ENCODE peak calls at places on chromosomes 12 and 14, in seven cellular contexts. One of them, this sample, is unnamed.

GRCh38 chr12:75953312-75953906 is 78.2 kb downstream of the PHLDA1 start:
- DNase-seq in NCI-H2171 treated with DMSO at 0.1 percent for 48 hours: no peak
- DNase-seq in mesendoderm: no peak
- DNase-seq in pancreas: no peak
- DNase-seq in amniotic epithelial cell: peak; percentile 47
- DNase-seq in sigmoid colon: no peak
- DNase-seq in hepatic stellate cell: no peak
- DNase-seq in this sample: no peak

GRCh38 chr12:6953417-6954315 is 2.5 kb downstream of the PTPN6 start:
- DNase-seq in sigmoid colon: peak; percentile 79
- DNase-seq in pancreas: no peak
- DNase-seq in NCI-H2171 treated with DMSO at 0.1 percent for 48 hours: no peak
- DNase-seq in mesendoderm: no peak
- DNase-seq in amniotic epithelial cell: no peak
- DNase-seq in hepatic stellate cell: no peak
- DNase-seq in this sample: no peak

GRCh38 chr12:99138397-99138796 is 493.3 kb downstream of the APAF1 start:
- DNase-seq in sigmoid colon: no peak
- DNase-seq in amniotic epithelial cell: no peak
- DNase-seq in NCI-H2171 treated with DMSO at 0.1 percent for 48 hours: no peak
- DNase-seq in hepatic stellate cell: no peak
- DNase-seq in pancreas: no peak
- DNase-seq in mesendoderm: no peak
- DNase-seq in this sample: no peak

GRCh38 chr12:114820773-114821172 is 136.8 kb upstream of the TBX3 start:
- DNase-seq in amniotic epithelial cell: no peak
- DNase-seq in NCI-H2171 treated with DMSO at 0.1 percent for 48 hours: no peak
- DNase-seq in pancreas: no peak
- DNase-seq in hepatic stellate cell: no peak
- DNase-seq in sigmoid colon: no peak
- DNase-seq in mesendoderm: no peak
- DNase-seq in this sample: no peak

GRCh38 chr14:87115234-87115633 is 877.7 kb downstream of the GALC start:
- DNase-seq in mesendoderm: no peak
- DNase-seq in hepatic stellate cell: no peak
- DNase-seq in sigmoid colon: no peak
- DNase-seq in amniotic epithelial cell: no peak
- DNase-seq in pancreas: no peak
- DNase-seq in NCI-H2171 treated with DMSO at 0.1 percent for 48 hours: no peak
- DNase-seq in this sample: no peak

GRCh38 chr12:56590237-56590830 is 39.8 kb downstream of the BAZ2A start:
- DNase-seq in sigmoid colon: no peak
- DNase-seq in amniotic epithelial cell: peak; percentile 31
- DNase-seq in pancreas: no peak
- DNase-seq in hepatic stellate cell: no peak
- DNase-seq in mesendoderm: peak; percentile 77
- DNase-seq in NCI-H2171 treated with DMSO at 0.1 percent for 48 hours: peak; percentile 19
- DNase-seq in this sample: peak; percentile 65

GRCh38 chr14:73744874-73745529 is 30.8 kb upstream of the PNMA1 start:
- DNase-seq in NCI-H2171 treated with DMSO at 0.1 percent for 48 hours: no peak
- DNase-seq in sigmoid colon: peak; percentile 70
- DNase-seq in pancreas: no peak
- DNase-seq in amniotic epithelial cell: no peak
- DNase-seq in hepatic stellate cell: no peak
- DNase-seq in mesendoderm: no peak
- DNase-seq in this sample: no peak

GRCh38 chr14:62655161-62655560 is 390.1 kb downstream of the KCNH5 start:
- DNase-seq in mesendoderm: no peak
- DNase-seq in sigmoid colon: no peak
- DNase-seq in NCI-H2171 treated with DMSO at 0.1 percent for 48 hours: peak; percentile 55
- DNase-seq in amniotic epithelial cell: peak; percentile 71
- DNase-seq in hepatic stellate cell: no peak
- DNase-seq in pancreas: no peak
- DNase-seq in this sample: peak; percentile 28

GRCh38 chr12:89160716-89161123 is 191.6 kb downstream of the DUSP6 start:
- DNase-seq in hepatic stellate cell: peak; percentile 9
- DNase-seq in mesendoderm: peak; percentile 46
- DNase-seq in sigmoid colon: peak; percentile 69
- DNase-seq in NCI-H2171 treated with DMSO at 0.1 percent for 48 hours: no peak
- DNase-seq in amniotic epithelial cell: peak; percentile 91
- DNase-seq in pancreas: peak; percentile 8
- DNase-seq in this sample: no peak

GRCh38 chr14:29601559-29602109 is 326.0 kb downstream of the PRKD1 start:
- DNase-seq in pancreas: no peak
- DNase-seq in hepatic stellate cell: no peak
- DNase-seq in NCI-H2171 treated with DMSO at 0.1 percent for 48 hours: peak; percentile 33
- DNase-seq in amniotic epithelial cell: peak; percentile 22
- DNase-seq in sigmoid colon: no peak
- DNase-seq in mesendoderm: no peak
- DNase-seq in this sample: no peak

GRCh38 chr14:92774563-92774962 is 19.5 kb upstream of the GOLGA5 start:
- DNase-seq in sigmoid colon: no peak
- DNase-seq in mesendoderm: no peak
- DNase-seq in hepatic stellate cell: no peak
- DNase-seq in NCI-H2171 treated with DMSO at 0.1 percent for 48 hours: no peak
- DNase-seq in amniotic epithelial cell: no peak
- DNase-seq in pancreas: no peak
- DNase-seq in this sample: no peak

GRCh38 chr14:71651228-71651627 is 281.0 kb upstream of the RGS6 start:
- DNase-seq in hepatic stellate cell: peak; percentile 43
- DNase-seq in pancreas: no peak
- DNase-seq in NCI-H2171 treated with DMSO at 0.1 percent for 48 hours: no peak
- DNase-seq in sigmoid colon: no peak
- DNase-seq in amniotic epithelial cell: peak; percentile 90
- DNase-seq in mesendoderm: no peak
- DNase-seq in this sample: no peak

GRCh38 chr12:98955284-98955683 is 310.2 kb downstream of the APAF1 start:
- DNase-seq in NCI-H2171 treated with DMSO at 0.1 percent for 48 hours: peak; percentile 26
- DNase-seq in sigmoid colon: no peak
- DNase-seq in hepatic stellate cell: no peak
- DNase-seq in pancreas: peak; percentile 16
- DNase-seq in mesendoderm: peak; percentile 86
- DNase-seq in amniotic epithelial cell: no peak
- DNase-seq in this sample: peak; percentile 45

GRCh38 chr12:21825924-21826548 is 51.5 kb upstream of the KCNJ8 start:
- DNase-seq in pancreas: no peak
- DNase-seq in NCI-H2171 treated with DMSO at 0.1 percent for 48 hours: no peak
- DNase-seq in sigmoid colon: no peak
- DNase-seq in hepatic stellate cell: no peak
- DNase-seq in mesendoderm: no peak
- DNase-seq in amniotic epithelial cell: no peak
- DNase-seq in this sample: no peak

GRCh38 chr12:102504280-102504679 is 23.9 kb upstream of the IGF1 start:
- DNase-seq in hepatic stellate cell: no peak
- DNase-seq in amniotic epithelial cell: no peak
- DNase-seq in pancreas: no peak
- DNase-seq in NCI-H2171 treated with DMSO at 0.1 percent for 48 hours: no peak
- DNase-seq in sigmoid colon: no peak
- DNase-seq in mesendoderm: no peak
- DNase-seq in this sample: no peak

GRCh38 chr14:22977684-22978486 is 4.5 kb downstream of the AJUBA start:
- DNase-seq in mesendoderm: peak; percentile 97
- DNase-seq in pancreas: peak; percentile 80
- DNase-seq in NCI-H2171 treated with DMSO at 0.1 percent for 48 hours: peak; percentile 61
- DNase-seq in amniotic epithelial cell: peak; percentile 98
- DNase-seq in sigmoid colon: peak; percentile 78
- DNase-seq in hepatic stellate cell: peak; percentile 84
- DNase-seq in this sample: peak; percentile 45

GRCh38 chr12:99153283-99153682 is 494.3 kb upstream of the GARIN6 start:
- DNase-seq in NCI-H2171 treated with DMSO at 0.1 percent for 48 hours: no peak
- DNase-seq in mesendoderm: no peak
- DNase-seq in sigmoid colon: no peak
- DNase-seq in amniotic epithelial cell: no peak
- DNase-seq in hepatic stellate cell: no peak
- DNase-seq in pancreas: no peak
- DNase-seq in this sample: no peak

GRCh38 chr14:89833120-89833521 is 121.4 kb downstream of the EFCAB11 start:
- DNase-seq in hepatic stellate cell: no peak
- DNase-seq in amniotic epithelial cell: peak; percentile 21
- DNase-seq in mesendoderm: no peak
- DNase-seq in NCI-H2171 treated with DMSO at 0.1 percent for 48 hours: peak; percentile 56
- DNase-seq in sigmoid colon: no peak
- DNase-seq in pancreas: no peak
- DNase-seq in this sample: no peak

GRCh38 chr12:78385541-78385940 is 479.0 kb upstream of the SYT1 start:
- DNase-seq in mesendoderm: peak; percentile 21
- DNase-seq in amniotic epithelial cell: peak; percentile 24
- DNase-seq in NCI-H2171 treated with DMSO at 0.1 percent for 48 hours: no peak
- DNase-seq in pancreas: no peak
- DNase-seq in hepatic stellate cell: no peak
- DNase-seq in sigmoid colon: no peak
- DNase-seq in this sample: no peak

GRCh38 chr14:23153891-23154796 is 29.3 kb downstream of the SLC7A8 start:
- DNase-seq in pancreas: peak; percentile 95
- DNase-seq in amniotic epithelial cell: peak; percentile 98
- DNase-seq in NCI-H2171 treated with DMSO at 0.1 percent for 48 hours: peak; percentile 65
- DNase-seq in mesendoderm: peak; percentile 72
- DNase-seq in sigmoid colon: peak; percentile 96
- DNase-seq in hepatic stellate cell: peak; percentile 65
- DNase-seq in this sample: no peak

GRCh38 chr12:131555197-131555820 is 155.6 kb upstream of the SFSWAP start:
- DNase-seq in mesendoderm: no peak
- DNase-seq in amniotic epithelial cell: no peak
- DNase-seq in pancreas: no peak
- DNase-seq in hepatic stellate cell: no peak
- DNase-seq in NCI-H2171 treated with DMSO at 0.1 percent for 48 hours: no peak
- DNase-seq in sigmoid colon: no peak
- DNase-seq in this sample: no peak

GRCh38 chr14:93970589-93970966 is 5.8 kb downstream of the ASB2 start:
- DNase-seq in hepatic stellate cell: no peak
- DNase-seq in mesendoderm: no peak
- DNase-seq in amniotic epithelial cell: no peak
- DNase-seq in sigmoid colon: no peak
- DNase-seq in NCI-H2171 treated with DMSO at 0.1 percent for 48 hours: peak; percentile 100
- DNase-seq in pancreas: peak; percentile 70
- DNase-seq in this sample: peak; percentile 61

GRCh38 chr14:78253986-78254385 is 83.8 kb downstream of the NRXN3 start:
- DNase-seq in pancreas: no peak
- DNase-seq in NCI-H2171 treated with DMSO at 0.1 percent for 48 hours: no peak
- DNase-seq in hepatic stellate cell: peak; percentile 16
- DNase-seq in amniotic epithelial cell: peak; percentile 51
- DNase-seq in sigmoid colon: no peak
- DNase-seq in mesendoderm: no peak
- DNase-seq in this sample: no peak

GRCh38 chr12:51195841-51196240 is 22.0 kb downstream of the POU6F1 start:
- DNase-seq in pancreas: no peak
- DNase-seq in NCI-H2171 treated with DMSO at 0.1 percent for 48 hours: no peak
- DNase-seq in amniotic epithelial cell: no peak
- DNase-seq in hepatic stellate cell: no peak
- DNase-seq in mesendoderm: no peak
- DNase-seq in sigmoid colon: peak; percentile 48
- DNase-seq in this sample: no peak

GRCh38 chr12:114631242-114631641 is 52.7 kb downstream of the TBX3 start:
- DNase-seq in mesendoderm: no peak
- DNase-seq in hepatic stellate cell: no peak
- DNase-seq in NCI-H2171 treated with DMSO at 0.1 percent for 48 hours: no peak
- DNase-seq in pancreas: no peak
- DNase-seq in amniotic epithelial cell: no peak
- DNase-seq in sigmoid colon: no peak
- DNase-seq in this sample: no peak

GRCh38 chr12:111429760-111430417 is 24.2 kb downstream of the SH2B3 start:
- DNase-seq in pancreas: no peak
- DNase-seq in sigmoid colon: no peak
- DNase-seq in NCI-H2171 treated with DMSO at 0.1 percent for 48 hours: no peak
- DNase-seq in mesendoderm: no peak
- DNase-seq in hepatic stellate cell: no peak
- DNase-seq in amniotic epithelial cell: no peak
- DNase-seq in this sample: peak; percentile 33

GRCh38 chr12:96177013-96177412 is 17.2 kb upstream of the ELK3 start:
- DNase-seq in NCI-H2171 treated with DMSO at 0.1 percent for 48 hours: no peak
- DNase-seq in mesendoderm: no peak
- DNase-seq in amniotic epithelial cell: no peak
- DNase-seq in hepatic stellate cell: peak; percentile 32
- DNase-seq in sigmoid colon: no peak
- DNase-seq in pancreas: no peak
- DNase-seq in this sample: no peak

GRCh38 chr14:56590535-56590951 is 10.9 kb downstream of the TMEM260 start:
- DNase-seq in amniotic epithelial cell: peak; percentile 33
- DNase-seq in NCI-H2171 treated with DMSO at 0.1 percent for 48 hours: peak; percentile 72
- DNase-seq in hepatic stellate cell: no peak
- DNase-seq in pancreas: no peak
- DNase-seq in sigmoid colon: no peak
- DNase-seq in mesendoderm: peak; percentile 79
- DNase-seq in this sample: peak; percentile 42

GRCh38 chr14:101783260-101784016 is 21.9 kb downstream of the PPP2R5C start:
- DNase-seq in NCI-H2171 treated with DMSO at 0.1 percent for 48 hours: no peak
- DNase-seq in sigmoid colon: no peak
- DNase-seq in mesendoderm: no peak
- DNase-seq in amniotic epithelial cell: no peak
- DNase-seq in hepatic stellate cell: no peak
- DNase-seq in pancreas: no peak
- DNase-seq in this sample: no peak

GRCh38 chr12:113208041-113208934 is 13.0 kb upstream of the TPCN1 start:
- DNase-seq in hepatic stellate cell: no peak
- DNase-seq in sigmoid colon: peak; percentile 73
- DNase-seq in amniotic epithelial cell: no peak
- DNase-seq in NCI-H2171 treated with DMSO at 0.1 percent for 48 hours: no peak
- DNase-seq in pancreas: no peak
- DNase-seq in mesendoderm: peak; percentile 35
- DNase-seq in this sample: no peak

GRCh38 chr14:49946320-49947141 is 53.6 kb downstream of the ARF6 start:
- DNase-seq in pancreas: peak; percentile 28
- DNase-seq in hepatic stellate cell: peak; percentile 41
- DNase-seq in amniotic epithelial cell: peak; percentile 73
- DNase-seq in mesendoderm: no peak
- DNase-seq in NCI-H2171 treated with DMSO at 0.1 percent for 48 hours: peak; percentile 95
- DNase-seq in sigmoid colon: no peak
- DNase-seq in this sample: no peak

GRCh38 chr14:93120522-93120921 is 4.8 kb upstream of the ITPK1 start:
- DNase-seq in mesendoderm: no peak
- DNase-seq in NCI-H2171 treated with DMSO at 0.1 percent for 48 hours: no peak
- DNase-seq in hepatic stellate cell: no peak
- DNase-seq in pancreas: no peak
- DNase-seq in amniotic epithelial cell: no peak
- DNase-seq in sigmoid colon: no peak
- DNase-seq in this sample: no peak

GRCh38 chr12:460301-461230 is 827 bp downstream of the B4GALNT3 start:
- DNase-seq in hepatic stellate cell: peak; percentile 25
- DNase-seq in mesendoderm: no peak
- DNase-seq in amniotic epithelial cell: no peak
- DNase-seq in sigmoid colon: no peak
- DNase-seq in NCI-H2171 treated with DMSO at 0.1 percent for 48 hours: peak; percentile 50
- DNase-seq in pancreas: peak; percentile 32
- DNase-seq in this sample: peak; percentile 72

This sample was measured in D341Med.